ENCODE peak calls at places on chromosomes 3 and 15, in seven cellular contexts. X is choroid plexus epithelial cell, A is AG04450, K is lower leg skin, P is pancreas, S is HFF-Myc, Q is tibial artery. R is an unnamed sample.

GRCh38 chr3:151468284-151468917 is 7.5 kb upstream of the IGSF10 start:
- DNase-seq in X (peak; percentile 83), P (no peak), A (peak; percentile 42), Q (peak; percentile 30), K (peak; percentile 19), S (peak; percentile 58), R (peak; percentile 16)

GRCh38 chr3:11245276-11245675 is 26.9 kb upstream of the ATG7 start:
- DNase-seq in S (no peak), K (no peak), Q (no peak), X (no peak), A (no peak), P (no peak), R (no peak)

GRCh38 chr15:52118969-52119749 is 6.6 kb upstream of the BCL2L10 start:
- DNase-seq in K (no peak), X (no peak), P (no peak), Q (no peak), S (no peak), A (no peak), R (no peak)

GRCh38 chr3:105967117-105967516 is 98.3 kb upstream of the CBLB start:
- DNase-seq in A (no peak), P (no peak), X (peak; percentile 26), Q (no peak), K (no peak), S (no peak), R (no peak)

GRCh38 chr3:127464642-127465041 is 125.9 kb downstream of the TPRA1 start:
- DNase-seq in Q (no peak), A (no peak), P (no peak), X (no peak), S (no peak), K (no peak), R (no peak)

GRCh38 chr3:51622402-51622801 is 48.6 kb upstream of the TEX264 start:
- DNase-seq in Q (no peak), K (no peak), S (no peak), P (no peak), A (no peak), X (no peak), R (no peak)

GRCh38 chr3:138898301-138898700 is 48.6 kb downstream of the FOXL2 start:
- DNase-seq in A (no peak), S (peak; percentile 25), Q (no peak), P (no peak), K (no peak), X (peak; percentile 63), R (no peak)

GRCh38 chr3:22231061-22231460 is 480.1 kb upstream of the ZNF385D start:
- DNase-seq in X (peak; percentile 76), P (no peak), A (no peak), S (no peak), Q (no peak), K (no peak), R (peak; percentile 6)

GRCh38 chr15:60757831-60758570 is 279.1 kb upstream of the ICE2 start:
- DNase-seq in Q (no peak), A (no peak), X (peak; percentile 35), P (no peak), S (no peak), K (no peak), R (no peak)

GRCh38 chr15:68059630-68060029 is 5.5 kb downstream of the PIAS1 start:
- DNase-seq in X (no peak), S (no peak), K (no peak), A (no peak), P (no peak), Q (no peak), R (no peak)

GRCh38 chr3:40867826-40868225 is 331.5 kb upstream of the CTNNB1 start:
- DNase-seq in S (no peak), K (no peak), Q (no peak), A (no peak), P (no peak), X (no peak), R (no peak)

GRCh38 chr3:21543380-21544075 is 207.5 kb downstream of the ZNF385D start:
- DNase-seq in S (no peak), X (no peak), P (no peak), Q (no peak), A (no peak), K (no peak), R (no peak)

GRCh38 chr15:65195542-65196026 is 10.4 kb upstream of the CLPX start:
- DNase-seq in K (no peak), P (no peak), S (no peak), X (no peak), A (no peak), Q (no peak), R (no peak)

GRCh38 chr15:87743557-87743956 is 513.0 kb downstream of the NTRK3 start:
- DNase-seq in A (no peak), S (no peak), Q (no peak), P (no peak), K (no peak), X (no peak), R (peak; percentile 31)

GRCh38 chr3:32177702-32178198 is 60.7 kb upstream of the CMTM8 start:
- DNase-seq in A (peak; percentile 0), K (peak; percentile 55), P (no peak), S (peak; percentile 38), X (peak; percentile 95), Q (peak; percentile 56), R (peak; percentile 51)

GRCh38 chr3:184227481-184227935 is 1.9 kb upstream of the VWA5B2 start:
- DNase-seq in X (peak; percentile 32), K (no peak), P (no peak), S (no peak), A (no peak), Q (no peak), R (no peak)

GRCh38 chr3:39088889-39089288 is 18.5 kb downstream of the GORASP1 start:
- DNase-seq in P (no peak), A (no peak), X (peak; percentile 57), S (no peak), K (no peak), Q (no peak), R (no peak)

GRCh38 chr15:31300208-31300661 is 26.4 kb upstream of the KLF13 start:
- DNase-seq in P (peak; percentile 57), S (no peak), X (no peak), Q (no peak), K (peak; percentile 16), A (no peak), R (no peak)

GRCh38 chr3:122974764-122975162 is 52.8 kb downstream of the SEMA5B start:
- DNase-seq in P (no peak), S (no peak), A (no peak), K (no peak), Q (no peak), X (peak; percentile 62), R (no peak)

GRCh38 chr3:126029241-126029640 is 54.7 kb downstream of the SLC41A3 start:
- DNase-seq in S (no peak), P (no peak), X (no peak), Q (no peak), K (no peak), A (no peak), R (no peak)

GRCh38 chr3:126026277-126026751 is 57.3 kb downstream of the ROPN1B start:
- DNase-seq in A (no peak), X (no peak), S (no peak), K (peak; percentile 4), Q (no peak), P (no peak), R (no peak)

GRCh38 chr3:126026761-126027160 is 57.2 kb downstream of the SLC41A3 start:
- DNase-seq in P (no peak), S (no peak), K (peak; percentile 7), A (no peak), X (no peak), Q (no peak), R (no peak)

GRCh38 chr3:126025862-126026261 is 56.9 kb downstream of the ROPN1B start:
- DNase-seq in S (no peak), K (no peak), A (no peak), P (no peak), Q (no peak), X (no peak), R (no peak)

DNA sequence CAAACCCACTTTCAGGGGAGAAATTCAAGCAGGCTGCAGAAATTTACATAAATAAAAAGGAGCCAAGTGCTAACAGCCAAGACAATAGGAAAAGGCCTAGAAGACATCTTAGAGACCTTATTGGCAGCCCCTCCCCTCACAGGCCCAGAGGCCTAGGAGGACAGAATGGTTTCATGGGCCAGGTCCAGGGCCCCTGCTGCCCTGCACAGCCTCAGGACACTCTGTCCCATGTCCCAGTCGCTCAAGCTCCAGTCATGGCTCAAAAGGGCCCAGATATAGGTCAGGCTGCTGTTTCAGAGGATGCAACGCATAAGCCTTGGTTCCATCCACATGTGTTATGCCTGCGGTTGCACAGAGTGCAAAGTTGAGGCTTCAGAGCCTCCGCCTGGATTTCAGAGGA is 55.8 kb downstream of the SLC41A3 start:
- DNase-seq in Q (no peak), K (no peak), S (no peak), X (no peak), P (no peak), A (no peak), R (no peak)
- H3K4me3 ChIP-seq in Q (no peak overlapping the region), K (no peak overlapping the region), S (no peak overlapping the region), X (no peak overlapping the region), P (no peak overlapping the region), A (no peak overlapping the region), R (no peak overlapping the region)

DNA sequence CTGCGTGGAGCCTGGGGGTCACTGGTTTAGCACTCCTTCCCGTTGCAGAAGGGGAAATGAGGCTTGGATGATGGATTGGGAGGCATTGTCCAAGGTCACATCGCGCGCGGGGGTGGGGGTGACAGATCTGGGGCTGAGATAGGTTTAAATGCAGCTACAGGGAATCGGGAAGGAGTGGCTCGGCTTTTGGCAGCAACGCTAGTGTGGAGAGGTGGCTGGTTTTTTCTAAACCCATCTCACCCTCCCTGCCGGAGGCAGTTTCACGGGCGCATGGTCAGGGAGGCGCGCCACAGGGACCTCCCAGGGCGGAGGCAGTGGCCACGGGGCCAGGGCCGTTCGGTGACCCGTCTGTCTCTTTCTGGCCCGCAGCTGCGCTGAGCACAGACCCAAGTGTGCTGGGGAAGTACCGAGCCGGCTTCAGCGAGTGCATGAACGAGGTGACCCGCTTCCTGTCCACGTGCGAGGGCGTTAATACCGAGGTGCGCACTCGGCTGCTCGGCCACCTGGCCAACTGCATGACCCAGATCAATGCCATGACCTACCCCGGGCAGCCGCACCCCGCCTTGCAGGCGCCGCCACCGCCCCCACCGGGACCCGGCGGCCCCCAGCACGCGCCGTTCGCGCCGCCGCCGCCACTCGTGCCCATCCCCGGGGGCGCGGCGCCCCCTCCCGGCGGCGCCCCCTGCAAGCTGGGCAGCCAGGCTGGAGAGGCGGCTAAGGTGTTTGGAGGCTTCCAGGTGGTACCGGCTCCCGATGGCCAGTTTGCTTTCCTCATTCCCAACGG is 1.6 kb downstream of the HES1 start:
- DNase-seq in A (no peak), S (no peak), P (peak; percentile 84), X (peak; percentile 81), Q (peak; percentile 73), K (peak; percentile 54), R (no peak)
- TF ChIP-seq CTCF in A (peak; percentile 38), S (peak; percentile 45), P (no peak), X (peak; percentile 43), Q (peak; percentile 28), K (no peak), R (peak; percentile 42)

GRCh38 chr3:45988100-45988761 is 7.4 kb downstream of the FYCO1 start:
- DNase-seq in Q (no peak), K (no peak), S (no peak), P (no peak), A (no peak), X (no peak), R (no peak)
- H3K4me3 ChIP-seq in Q (no peak overlapping the region), K (no peak overlapping the region), S (no peak overlapping the region), P (no peak overlapping the region), A (no peak overlapping the region), X (no peak overlapping the region), R (no peak overlapping the region)

DNA sequence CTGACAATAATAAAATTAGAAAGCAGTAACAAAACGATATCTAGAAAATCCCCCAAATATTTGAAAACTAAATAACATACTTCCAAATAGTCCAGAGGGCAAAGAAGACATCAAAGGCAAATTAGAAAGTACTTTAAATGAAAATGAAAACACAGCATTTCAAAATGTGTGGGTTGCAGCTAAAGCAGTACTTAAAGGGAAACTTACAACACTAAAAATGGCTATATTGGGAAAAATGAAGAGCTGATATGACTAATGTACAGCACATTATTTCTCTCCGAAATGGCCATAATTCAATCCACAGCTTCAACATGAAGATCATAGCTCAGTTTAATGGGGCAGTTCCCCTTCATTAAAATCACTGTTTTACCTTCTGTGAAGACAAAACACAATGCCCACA is 71.9 kb downstream of the FBXL22 start:
- DNase-seq in K (no peak), S (no peak), A (no peak), X (no peak), P (no peak), Q (no peak), R (no peak)
- TF ChIP-seq CTCF in K (no peak), S (no peak), A (no peak), X (no peak), P (no peak), Q (no peak), R (no peak)